ENCODE peak calls at places on chromosome 12, in six cellular contexts. F is tibial nerve, H is bronchial epithelial cell, M is gastrocnemius medialis, G is brain microvascular endothelial cell, P is cardiac muscle cell. E is an unnamed sample.

GRCh38 chr12:124814741-124815613 is 48.7 kb downstream of the SCARB1 start:
- DNase-seq in M (peak; percentile 26), H (no peak), G (no peak), P (no peak), F (peak; percentile 54), E (peak; percentile 54)

GRCh38 chr12:63844391-63845341 is at the start of gene SRGAP1:
- DNase-seq in F (peak; percentile 69), G (peak; percentile 60), M (peak; percentile 37), H (peak; percentile 38), P (peak; percentile 63), E (peak; percentile 86)

GRCh38 chr12:25959069-25959961 is 833 bp downstream of the RASSF8 start:
- DNase-seq in P (peak; percentile 40), F (peak; percentile 60), M (peak; percentile 58), H (peak; percentile 65), G (peak; percentile 80), E (peak; percentile 92)

GRCh38 chr12:79659961-79660431 is 30.8 kb downstream of the PAWR start:
- DNase-seq in G (no peak), M (no peak), F (no peak), P (peak; percentile 14), H (no peak), E (no peak)

GRCh38 chr12:120376890-120377572 is 8.1 kb upstream of the MSI1 start:
- DNase-seq in M (no peak), H (no peak), P (no peak), F (no peak), G (no peak), E (no peak)

GRCh38 chr12:89345830-89346740 is 6.2 kb downstream of the DUSP6 start:
- DNase-seq in H (peak; percentile 80), M (peak; percentile 48), F (peak; percentile 74), G (peak; percentile 73), P (peak; percentile 50), E (peak; percentile 83)

GRCh38 chr12:50222275-50222783 is 55.2 kb upstream of the CERS5 start:
- DNase-seq in H (peak; percentile 85), F (peak; percentile 65), P (peak; percentile 67), G (peak; percentile 87), M (peak; percentile 45), E (peak; percentile 96)

GRCh38 chr12:8018666-8019581 is 13.6 kb upstream of the FOXJ2 start:
- DNase-seq in H (no peak), P (peak; percentile 82), F (no peak), G (no peak), M (no peak), E (no peak)

GRCh38 chr12:113418213-113418879 is 3.8 kb upstream of the SDSL start:
- DNase-seq in G (no peak), F (peak; percentile 19), H (no peak), P (no peak), M (peak; percentile 23), E (no peak)

GRCh38 chr12:44015333-44015941 is 179.6 kb downstream of the TMEM117 start:
- DNase-seq in H (peak; percentile 67), G (peak; percentile 6), M (no peak), F (no peak), P (peak; percentile 67), E (peak; percentile 68)

GRCh38 chr12:87363497-87364084 is 665.6 kb downstream of the C12orf50 start:
- DNase-seq in G (no peak), P (no peak), H (no peak), F (no peak), M (no peak), E (no peak)

GRCh38 chr12:92439397-92439779 is 263.4 kb upstream of the PLEKHG7 start:
- DNase-seq in P (no peak), M (peak; percentile 57), F (peak; percentile 38), G (peak; percentile 13), H (peak; percentile 92), E (peak; percentile 61)

GRCh38 chr12:617304-617915 is 45.8 kb downstream of the NINJ2 start:
- DNase-seq in P (no peak), F (peak; percentile 22), G (no peak), H (no peak), M (peak; percentile 86), E (peak; percentile 90)

GRCh38 chr12:89645434-89645833 is 63.2 kb downstream of the ATP2B1 start:
- DNase-seq in H (no peak), G (no peak), M (no peak), P (no peak), F (no peak), E (no peak)

GRCh38 chr12:32587536-32588346 is 91.4 kb upstream of the DNM1L start:
- DNase-seq in G (no peak), M (no peak), H (no peak), P (no peak), F (no peak), E (no peak)

GRCh38 chr12:115857923-115858322 is 419.6 kb downstream of the MED13L start:
- DNase-seq in P (no peak), F (no peak), M (peak; percentile 66), H (no peak), G (no peak), E (no peak)

GRCh38 chr12:109968032-109968420 is 28.1 kb downstream of the GIT2 start:
- DNase-seq in M (no peak), P (no peak), G (no peak), H (no peak), F (no peak), E (no peak)

GRCh38 chr12:26721800-26722199 is 111.2 kb downstream of the ITPR2 start:
- DNase-seq in G (no peak), M (no peak), H (peak; percentile 56), F (no peak), P (no peak), E (no peak)

GRCh38 chr12:45762185-45763110 is 32.9 kb downstream of the ARID2 start:
- DNase-seq in F (peak; percentile 33), M (no peak), P (peak; percentile 35), G (peak; percentile 49), H (peak; percentile 81), E (peak; percentile 83)

GRCh38 chr12:24853588-24853987 is 95.3 kb downstream of the BCAT1 start:
- DNase-seq in M (no peak), G (no peak), P (no peak), F (no peak), H (peak; percentile 96), E (peak; percentile 62)

GRCh38 chr12:124869011-124869665 is 5.5 kb upstream of the SCARB1 start:
- DNase-seq in F (no peak), P (no peak), G (no peak), M (no peak), H (peak; percentile 68), E (peak; percentile 45)

GRCh38 chr12:55728185-55728931 is 451 bp downstream of the CD63 start:
- DNase-seq in F (peak; percentile 76), G (no peak), H (no peak), P (peak; percentile 74), M (peak; percentile 74), E (peak; percentile 74)

GRCh38 chr12:52155048-52155868 is 36.6 kb downstream of the KRT80 start:
- DNase-seq in F (no peak), H (peak; percentile 95), G (peak; percentile 48), P (no peak), M (no peak), E (peak; percentile 71)

GRCh38 chr12:40312982-40313576 is 88.3 kb downstream of the LRRK2 start:
- DNase-seq in P (peak; percentile 31), M (no peak), F (no peak), H (peak; percentile 35), G (no peak), E (peak; percentile 70)

GRCh38 chr12:46320731-46321130 is 51.8 kb downstream of the SLC38A2 start:
- DNase-seq in F (no peak), H (no peak), P (no peak), M (no peak), G (no peak), E (no peak)

GRCh38 chr12:41436076-41436475 is 248.0 kb downstream of the PDZRN4 start:
- DNase-seq in P (no peak), G (no peak), F (no peak), M (no peak), H (no peak), E (no peak)

GRCh38 chr12:93078577-93078976 is 149.5 kb upstream of the EEA1 start:
- DNase-seq in F (no peak), M (no peak), P (no peak), G (no peak), H (no peak), E (no peak)

GRCh38 chr12:123267991-123268843 is 3.4 kb downstream of the CDK2AP1 start:
- DNase-seq in M (peak; percentile 45), G (no peak), F (no peak), P (no peak), H (no peak), E (no peak)
- H3K4me3 ChIP-seq in M (peak overlapping the region; percentile 1), G (no peak overlapping the region), F (no peak overlapping the region), P (no peak overlapping the region), H (no peak overlapping the region), E (no peak overlapping the region)

DNA sequence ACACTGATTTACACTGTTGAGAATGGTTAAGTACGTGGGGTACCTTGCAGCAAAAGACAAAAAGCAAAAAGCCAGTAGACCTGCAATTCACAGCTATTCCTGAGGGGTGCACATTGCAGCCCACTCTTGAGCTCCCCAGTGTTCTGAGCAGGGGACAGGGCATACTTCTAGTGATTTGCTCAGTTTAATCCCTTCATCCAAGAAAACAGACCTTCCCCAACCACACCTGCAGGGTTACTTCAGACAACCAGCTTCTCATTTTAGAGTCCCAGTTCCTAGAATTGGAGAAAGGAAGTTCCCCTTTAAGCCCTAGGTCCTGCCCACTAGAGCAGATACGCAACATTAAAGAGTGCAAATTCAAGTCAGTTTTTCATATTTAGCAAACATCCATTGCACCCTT is 3.6 kb upstream of the WSB2 start:
- DNase-seq in F (no peak), M (no peak), G (no peak), P (no peak), H (no peak), E (peak; percentile 33)
- TF ChIP-seq CTCF in F (no peak), M (no peak), G (peak; percentile 38), P (peak; percentile 14), H (peak; percentile 12), E (peak; percentile 47)

GRCh38 chr12:67647547-67648305 is 819 bp upstream of the DYRK2 start:
- DNase-seq in M (peak; percentile 92), F (peak; percentile 73), P (peak; percentile 93), H (peak; percentile 76), G (peak; percentile 89), E (peak; percentile 92)

GRCh38 chr12:67647251-67647546 is 1.3 kb upstream of the DYRK2 start:
- DNase-seq in M (no peak), F (no peak), G (no peak), H (no peak), P (no peak), E (no peak)

GRCh38 chr12:67645126-67645525 is 3.4 kb upstream of the DYRK2 start:
- DNase-seq in M (no peak), G (no peak), F (no peak), H (no peak), P (no peak), E (no peak)

GRCh38 chr12:67645571-67645970 is 3.0 kb upstream of the DYRK2 start:
- DNase-seq in F (no peak), P (no peak), M (no peak), G (no peak), H (peak; percentile 36), E (peak; percentile 69)

DNA sequence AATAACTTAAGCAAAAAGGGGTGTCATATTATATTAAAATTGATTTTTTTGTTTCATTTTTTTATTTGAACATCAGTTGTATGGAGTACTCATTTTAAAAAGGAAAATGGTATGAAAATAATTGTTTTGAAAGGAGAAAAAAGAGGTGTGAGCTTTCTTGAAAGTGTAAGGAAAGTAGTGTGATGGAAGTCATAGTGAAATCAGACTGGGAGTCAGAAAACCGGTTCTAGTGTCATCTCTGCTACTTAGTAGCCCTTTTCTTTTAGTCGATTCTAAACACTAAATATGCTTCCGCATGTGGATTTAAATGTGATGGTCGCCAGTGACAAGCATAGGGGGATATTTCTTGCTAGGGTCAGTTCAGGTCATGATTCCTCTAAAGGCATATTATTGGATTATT is 1.8 kb upstream of the DYRK2 start:
- DNase-seq in H (no peak), G (no peak), P (no peak), F (no peak), M (no peak), E (no peak)
- H3K4me3 ChIP-seq in H (no peak overlapping the region), G (no peak overlapping the region), P (no peak overlapping the region), F (no peak overlapping the region), M (no peak overlapping the region), E (no peak overlapping the region)

GRCh38 chr12:84874825-84875139 is 37.8 kb downstream of the SLC6A15 start:
- DNase-seq in G (no peak), P (no peak), F (no peak), H (no peak), M (no peak), E (no peak)
- TF ChIP-seq CTCF in G (no peak), P (no peak), F (no peak), H (no peak), M (no peak), E (no peak)